ENCODE peak calls at places on chromosomes 5 and 9, in four cellular contexts. H is endothelial cell of umbilical vein, V is SK-N-SH, A is HepG2. N is an unnamed sample.

GRCh38 chr5:109611505-109611904 is 78.2 kb upstream of the MAN2A1 start:
- DNase-seq in H (no peak), V (no peak), A (no peak), N (no peak)

GRCh38 chr5:113806250-113806649 is 292.8 kb downstream of the YTHDC2 start:
- DNase-seq in H (peak), V (no peak), A (no peak), N (no peak)

GRCh38 chr5:121533814-121534213 is 317.9 kb upstream of the FTMT start:
- DNase-seq in H (no peak), V (no peak), A (no peak), N (no peak)

GRCh38 chr9:132187006-132187760 is 25.3 kb downstream of the NTNG2 start:
- DNase-seq in H (no peak), V (no peak), A (no peak), N (no peak)

GRCh38 chr5:405421-405820 is 37.6 kb upstream of the EXOC3 start:
- DNase-seq in H (no peak), V (peak), A (no peak), N (no peak)

GRCh38 chr5:103562453-103563157 is at the start of gene NUDT12:
- DNase-seq in H (peak), V (peak), A (peak), N (peak)

GRCh38 chr5:1405121-1405520 is 40.1 kb downstream of the SLC6A3 start:
- DNase-seq in H (no peak), V (no peak), A (no peak), N (no peak)

GRCh38 chr5:73625905-73626811 is at the start of gene ARHGEF28:
- DNase-seq in H (peak), V (peak), A (peak), N (peak)

GRCh38 chr5:101390317-101390908 is 487.3 kb upstream of the ST8SIA4 start:
- DNase-seq in H (peak), V (peak), A (peak), N (peak)

GRCh38 chr5:78778538-78778937 is 130.0 kb upstream of the LHFPL2 start:
- DNase-seq in H (no peak), V (no peak), A (no peak), N (no peak)

GRCh38 chr5:113235884-113236283 is 198.9 kb downstream of the TSSK1B start:
- DNase-seq in H (no peak), V (no peak), A (no peak), N (no peak)

GRCh38 chr9:18910858-18911257 is 122.2 kb downstream of the SAXO1 start:
- DNase-seq in H (no peak), V (no peak), A (no peak), N (no peak)

GRCh38 chr5:74862221-74862620 is 4.0 kb downstream of the FAM169A start:
- DNase-seq in H (no peak), V (no peak), A (no peak), N (no peak)

GRCh38 chr9:86488794-86489193 is 134.6 kb upstream of the TUT7 start:
- DNase-seq in H (no peak), V (no peak), A (peak), N (no peak)

GRCh38 chr9:114316605-114317230 is 6.2 kb upstream of the ORM1 start:
- DNase-seq in H (no peak), V (no peak), A (no peak), N (no peak)

GRCh38 chr9:100028201-100028784 is 70.5 kb downstream of the ERP44 start:
- DNase-seq in H (peak), V (peak), A (peak), N (peak)

GRCh38 chr5:43523662-43524072 is 8.7 kb upstream of the C5orf34 start:
- DNase-seq in H (no peak), V (peak), A (no peak), N (no peak)

GRCh38 chr5:43514816-43515677 is at the start of gene C5orf34:
- DNase-seq in H (peak), V (peak), A (peak), N (peak)

GRCh38 chr5:43515678-43516048 is 715 bp upstream of the C5orf34 start:
- DNase-seq in H (no peak), V (no peak), A (no peak), N (no peak)

GRCh38 chr5:43520615-43521014 is 5.7 kb upstream of the C5orf34 start:
- DNase-seq in H (no peak), V (no peak), A (no peak), N (no peak)
- TF ChIP-seq CTCF in H (no peak), V (no peak), A (no peak), N (no peak)

GRCh38 chr5:181121675-181122561 is 9.1 kb downstream of the OR2V1 start:
- DNase-seq in H (peak), V (peak), A (no peak), N (no peak)
- H3K4me2 ChIP-seq in H (no peak), V (no peak), A (no peak), N (no peak)

GRCh38 chr5:54883374-54884194 is 101.8 kb downstream of the ESM1 start:
- DNase-seq in H (peak), V (peak), A (no peak), N (no peak)
- H3K4me3 ChIP-seq in H (peak), V (peak), A (no peak), N (no peak)

GRCh38 chr9:16825364-16825763 is 45.1 kb downstream of the BNC2 start:
- DNase-seq in H (no peak), V (no peak), A (no peak), N (no peak)

GRCh38 chr9:16828335-16829281 is 41.9 kb downstream of the BNC2 start:
- DNase-seq in H (peak), V (peak), A (no peak), N (no peak)

GRCh38 chr9:16821344-16821743 is 49.1 kb downstream of the BNC2 start:
- DNase-seq in H (no peak), V (no peak), A (no peak), N (no peak)

GRCh38 chr9:16825971-16826370 is 44.5 kb downstream of the BNC2 start:
- DNase-seq in H (no peak), V (no peak), A (no peak), N (no peak)

GRCh38 chr9:16824545-16825041 is 45.9 kb downstream of the BNC2 start:
- DNase-seq in H (peak), V (peak), A (no peak), N (peak)
- TF ChIP-seq CTCF in H (no peak), V (peak), A (no peak), N (no peak)

GRCh38 chr9:93461810-93462209 is 8.4 kb upstream of the FAM120AOS start:
- DNase-seq in H (no peak), V (no peak), A (no peak), N (no peak)
- H3K4me2 ChIP-seq in H (no peak), V (no peak), A (no peak), N (no peak)

GRCh38 chr5:173629628-173630027 is 13.2 kb upstream of the BOD1 start:
- DNase-seq in H (no peak), V (peak), A (no peak), N (no peak)

GRCh38 chr5:173631478-173631877 is 15.0 kb upstream of the BOD1 start:
- DNase-seq in H (no peak), V (no peak), A (no peak), N (no peak)

GRCh38 chr5:173633304-173633703 is 16.9 kb upstream of the BOD1 start:
- DNase-seq in H (no peak), V (no peak), A (no peak), N (no peak)

GRCh38 chr5:173628501-173628900 is 12.1 kb upstream of the BOD1 start:
- DNase-seq in H (no peak), V (no peak), A (no peak), N (no peak)

DNA sequence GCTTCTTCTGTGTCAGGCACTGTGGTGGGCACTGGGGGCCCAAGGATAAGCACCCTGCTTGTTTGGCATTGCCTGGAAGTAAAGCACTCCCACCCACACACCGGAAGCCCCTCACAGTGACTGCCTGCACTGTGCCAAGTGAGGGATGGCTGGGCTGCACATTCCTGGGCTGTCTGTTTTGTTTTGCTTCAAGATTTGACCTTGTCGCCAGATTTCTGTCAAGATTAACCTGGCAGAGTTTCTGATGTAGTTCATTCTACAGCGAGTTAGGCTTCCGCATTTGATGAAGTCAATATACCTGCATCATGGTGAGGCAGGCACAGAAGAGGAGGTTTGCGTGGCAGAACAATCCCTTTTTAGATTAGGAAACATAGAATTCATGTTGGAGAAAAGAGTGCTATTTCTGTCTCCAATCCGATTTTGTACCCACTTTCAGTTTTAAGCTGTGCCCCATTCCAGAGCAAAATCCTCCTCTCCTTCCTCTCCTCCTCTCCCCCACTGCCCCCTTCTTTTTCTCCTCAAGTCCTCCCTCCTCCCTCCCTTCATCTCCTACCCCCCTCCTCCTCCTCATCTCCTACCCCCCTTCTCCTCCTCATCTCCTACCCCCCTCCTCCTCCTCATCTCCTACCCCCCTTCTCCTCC is 14.4 kb upstream of the BOD1 start:
- DNase-seq in H (no peak), V (peak), A (no peak), N (no peak)
- H3K4me3 ChIP-seq in H (no peak), V (peak), A (peak), N (no peak)

DNA sequence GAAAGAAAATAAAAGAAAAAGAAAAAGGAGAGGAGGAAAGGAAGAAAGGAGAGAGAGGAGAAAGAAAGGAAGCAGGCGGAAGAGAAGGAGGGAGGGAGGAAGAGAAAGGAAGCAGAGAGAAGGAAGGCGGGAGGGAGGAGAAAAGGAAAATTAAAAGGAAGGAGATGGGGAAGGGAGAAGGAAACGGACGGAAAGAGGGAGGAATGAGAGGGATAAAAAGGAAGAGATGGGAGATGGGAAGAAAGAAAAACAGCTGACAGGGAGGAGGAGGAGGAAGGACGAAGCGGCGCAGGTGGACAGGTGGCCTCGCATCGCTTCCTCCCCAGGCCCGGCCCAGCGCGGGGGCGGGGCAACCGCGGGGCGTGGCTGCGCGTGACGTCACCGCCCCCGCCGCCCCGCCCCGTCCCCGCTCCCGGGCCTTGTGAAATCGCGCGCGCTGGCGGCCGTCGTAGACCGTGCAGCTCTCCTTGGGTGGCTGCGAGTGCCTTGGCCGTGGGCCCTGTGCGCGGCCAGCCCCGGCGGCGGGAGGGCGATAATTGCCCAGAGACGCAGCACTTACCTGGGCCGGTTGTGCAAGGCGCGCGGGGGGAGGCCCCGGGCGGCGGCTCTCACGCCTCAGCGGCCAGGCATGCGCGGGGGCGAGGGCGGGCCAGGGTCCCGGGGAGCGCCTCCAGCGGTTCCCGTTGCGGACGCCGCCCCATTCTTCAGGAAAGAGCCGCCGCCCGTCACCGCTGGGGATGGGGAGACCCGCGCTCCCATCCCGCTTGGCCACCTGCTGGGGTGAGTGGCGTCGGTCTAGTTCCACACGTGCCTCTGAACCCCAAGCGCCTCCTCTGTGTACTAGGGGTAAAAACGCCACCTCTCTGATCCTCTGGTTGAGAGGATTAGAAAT is 49.6 kb upstream of the FOXE1 start:
- DNase-seq in H (peak), V (peak), A (peak), N (peak)
- TF ChIP-seq CTCF in H (no peak), V (no peak), A (peak), N (no peak)

N was measured in PC-9.